ENCODE peak calls at places on chromosomes 12 and 14, in ten cellular contexts. E is H9, I is NCI-H2081, O is body of pancreas, X is right lobe of liver, P is AG10803, W is anterior cingulate cortex, Y is KBM-7, D is stomach, L is endothelial cell. M is an unnamed sample.

GRCh38 chr14:32602699-32603098 is 273.6 kb downstream of the AKAP6 start:
- DNase-seq in D (no peak), I (no peak), O (no peak), Y (no peak), L (no peak), W (no peak), E (no peak), P (no peak), X (no peak), M (no peak)

GRCh38 chr14:94581127-94581999 is at the start of gene SERPINA5:
- DNase-seq in D (peak), O (peak), E (peak), I (no peak), Y (no peak), L (peak), W (no peak), X (peak), P (peak), M (no peak)

GRCh38 chr14:69318241-69318640 is 58.3 kb downstream of the GALNT16 start:
- DNase-seq in X (no peak), E (peak), O (no peak), W (no peak), P (no peak), D (no peak), I (no peak), L (no peak), Y (no peak), M (no peak)

GRCh38 chr14:75566321-75566720 is 12.1 kb upstream of the FLVCR2 start:
- DNase-seq in Y (no peak), O (no peak), D (no peak), X (no peak), P (peak), L (no peak), E (no peak), I (no peak), W (no peak), M (no peak)

GRCh38 chr12:108911915-108912314 is 32.0 kb downstream of the DAO start:
- DNase-seq in I (no peak), E (no peak), W (no peak), D (no peak), Y (no peak), O (no peak), X (no peak), P (no peak), L (no peak), M (no peak)

GRCh38 chr12:107402041-107403022 is 283.3 kb upstream of the PWP1 start:
- DNase-seq in O (peak), I (peak), W (no peak), D (peak), P (peak), Y (peak), L (peak), X (peak), E (peak), M (no peak)

GRCh38 chr12:32533971-32534590 is 134.7 kb downstream of the FGD4 start:
- DNase-seq in W (no peak), L (no peak), D (peak), Y (no peak), P (peak), I (no peak), E (peak), X (peak), O (peak), M (no peak)

GRCh38 chr12:132310181-132311040 is 19.0 kb downstream of the GALNT9 start:
- DNase-seq in P (no peak), I (no peak), X (no peak), O (no peak), L (no peak), D (no peak), E (no peak), W (no peak), Y (no peak), M (no peak)

GRCh38 chr12:107891967-107892366 is 117.5 kb downstream of the ASCL4 start:
- DNase-seq in I (no peak), O (peak), P (peak), E (peak), X (no peak), D (no peak), W (no peak), L (peak), Y (peak), M (no peak)

GRCh38 chr12:58504539-58504938 is 415.8 kb downstream of the LRIG3 start:
- DNase-seq in D (no peak), I (peak), P (peak), Y (no peak), E (no peak), L (no peak), X (no peak), W (no peak), O (no peak), M (no peak)

GRCh38 chr12:15520083-15520482 is 197.8 kb downstream of the PTPRO start:
- DNase-seq in W (no peak), O (no peak), P (no peak), L (no peak), X (no peak), I (peak), Y (no peak), E (peak), D (no peak), M (no peak)

GRCh38 chr14:37550511-37550910 is 44.5 kb downstream of the FOXA1 start:
- DNase-seq in X (no peak), D (no peak), L (no peak), W (no peak), I (no peak), E (no peak), Y (no peak), O (no peak), P (peak), M (no peak)

GRCh38 chr12:15050664-15051063 is 77.8 kb downstream of the PDE6H start:
- DNase-seq in O (no peak), W (no peak), E (no peak), D (no peak), L (no peak), I (no peak), P (no peak), Y (no peak), X (no peak), M (no peak)

GRCh38 chr14:80135305-80136088 is 75.8 kb downstream of the DIO2 start:
- DNase-seq in X (no peak), L (no peak), W (no peak), O (no peak), P (no peak), Y (no peak), E (no peak), D (no peak), I (no peak), M (no peak)

GRCh38 chr14:61586539-61587396 is 108.5 kb upstream of the HIF1A start:
- DNase-seq in I (no peak), O (no peak), D (no peak), X (no peak), Y (no peak), P (peak), L (no peak), E (no peak), W (no peak), M (no peak)

GRCh38 chr14:38211258-38211735 is 3.6 kb downstream of the SSTR1 start:
- DNase-seq in L (no peak), W (no peak), O (no peak), E (no peak), D (no peak), Y (no peak), I (no peak), X (no peak), P (no peak), M (no peak)

GRCh38 chr14:104442107-104442551 is 137.4 kb upstream of the C14orf180 start:
- DNase-seq in Y (no peak), I (no peak), D (no peak), O (no peak), E (peak), P (no peak), X (no peak), W (no peak), L (no peak), M (no peak)

GRCh38 chr14:46048127-46048526 is 603.5 kb downstream of the RPL10L start:
- DNase-seq in O (no peak), W (no peak), L (peak), E (peak), D (peak), Y (peak), P (peak), X (no peak), I (peak), M (no peak)

GRCh38 chr12:132003846-132004245 is 54.1 kb downstream of the EP400 start:
- DNase-seq in Y (no peak), P (peak), I (no peak), D (no peak), E (no peak), O (no peak), X (no peak), W (no peak), L (no peak), M (no peak)

GRCh38 chr12:104694711-104695110 is 238.0 kb downstream of the CHST11 start:
- DNase-seq in D (no peak), E (no peak), O (no peak), L (no peak), Y (no peak), I (no peak), X (no peak), P (no peak), W (no peak), M (no peak)

GRCh38 chr12:23290627-23291330 is 658.7 kb downstream of the SOX5 start:
- DNase-seq in D (no peak), Y (no peak), L (no peak), E (no peak), X (no peak), W (no peak), O (no peak), P (no peak), I (peak), M (no peak)

GRCh38 chr14:58455593-58456265 is 28.2 kb downstream of the KIAA0586 start:
- DNase-seq in W (no peak), P (no peak), L (no peak), O (no peak), I (no peak), E (no peak), X (no peak), D (no peak), Y (no peak), M (no peak)

GRCh38 chr12:125512541-125513298 is 447.5 kb downstream of the AACS start:
- DNase-seq in E (no peak), I (no peak), L (no peak), W (no peak), O (no peak), X (no peak), Y (peak), D (no peak), P (no peak), M (no peak)

GRCh38 chr12:71415336-71416231 is 24.0 kb upstream of the LGR5 start:
- DNase-seq in W (no peak), P (peak), Y (peak), I (peak), L (peak), X (no peak), D (no peak), E (peak), O (peak), M (no peak)

GRCh38 chr12:75488553-75488952 is 8.0 kb downstream of the GLIPR1 start:
- DNase-seq in X (no peak), E (peak), D (no peak), Y (peak), L (no peak), O (peak), P (peak), I (no peak), W (no peak), M (no peak)

GRCh38 chr12:43766291-43766690 is 7.5 kb downstream of the IRAK4 start:
- DNase-seq in P (peak), Y (no peak), E (no peak), X (no peak), O (no peak), L (no peak), I (no peak), W (no peak), D (no peak), M (no peak)

GRCh38 chr14:56892959-56893358 is 82.7 kb upstream of the OTX2 start:
- DNase-seq in D (no peak), Y (no peak), X (no peak), L (no peak), E (no peak), W (no peak), O (no peak), I (no peak), P (no peak), M (no peak)

GRCh38 chr12:2455410-2455809 is 339.4 kb upstream of the FKBP4 start:
- DNase-seq in I (no peak), D (no peak), Y (no peak), L (no peak), W (no peak), X (no peak), E (no peak), O (no peak), P (no peak), M (no peak)

GRCh38 chr14:93971635-93972027 is 4.7 kb downstream of the ASB2 start:
- DNase-seq in X (no peak), I (no peak), P (no peak), O (no peak), L (no peak), W (no peak), D (no peak), E (no peak), Y (no peak), M (no peak)

GRCh38 chr14:99430491-99430890 is 50.2 kb downstream of the SETD3 start:
- DNase-seq in W (no peak), D (peak), L (peak), Y (peak), X (no peak), E (peak), P (no peak), O (peak), I (peak), M (no peak)

GRCh38 chr14:89509891-89510290 is 92.9 kb upstream of the FOXN3 start:
- DNase-seq in D (no peak), X (no peak), W (no peak), P (peak), Y (no peak), L (no peak), E (no peak), O (no peak), I (no peak), M (no peak)

GRCh38 chr14:68124050-68124449 is 304.5 kb downstream of the RAD51B start:
- DNase-seq in X (no peak), I (no peak), D (no peak), L (no peak), Y (no peak), O (no peak), E (no peak), W (no peak), P (no peak), M (no peak)

GRCh38 chr14:102927878-102928411 is 5.5 kb downstream of the AMN start:
- DNase-seq in I (no peak), E (peak), O (no peak), L (no peak), Y (no peak), X (no peak), P (no peak), W (no peak), D (no peak), M (no peak)

GRCh38 chr14:47302121-47302520 is 373.3 kb downstream of the MDGA2 start:
- DNase-seq in P (no peak), I (no peak), L (no peak), D (no peak), Y (no peak), O (no peak), E (no peak), W (no peak), X (no peak), M (no peak)

GRCh38 chr12:132955094-132955932 is 793 bp downstream of the ZNF605 start:
- DNase-seq in X (peak), P (peak), D (peak), O (peak), W (peak), E (peak), I (peak), L (peak), Y (peak), M (no peak)

M was measured in cortex of kidney.